ENCODE peak calls at places on chromosome 5, in seven cellular contexts. D, L, N, K, H, O and X are unnamed samples.

GRCh38 chr5:167912944-167913343 is 378.5 kb upstream of the WWC1 start:
- DNase-seq in D (no peak), L (peak; percentile 59), N (no peak), K (no peak), H (no peak), O (peak; percentile 63), X (no peak)

GRCh38 chr5:56206126-56206525 is 27.0 kb downstream of the ANKRD55 start:
- DNase-seq in D (no peak), L (peak; percentile 65), N (no peak), K (no peak), H (no peak), O (peak; percentile 59), X (no peak)

GRCh38 chr5:154311362-154311761 is 120.8 kb downstream of the GALNT10 start:
- DNase-seq in D (no peak), L (no peak), N (no peak), K (no peak), H (no peak), O (peak; percentile 69), X (no peak)

GRCh38 chr5:115497200-115497599 is 47.4 kb downstream of the FEM1C start:
- DNase-seq in D (no peak), L (no peak), N (no peak), K (no peak), H (no peak), O (no peak), X (no peak)

GRCh38 chr5:59829389-59829788 is 64.1 kb downstream of the PDE4D start:
- DNase-seq in D (no peak), L (peak; percentile 94), N (no peak), K (no peak), H (no peak), O (peak; percentile 92), X (no peak)

GRCh38 chr5:126736141-126736540 is 40.8 kb upstream of the LMNB1 start:
- DNase-seq in D (no peak), L (no peak), N (no peak), K (no peak), H (no peak), O (no peak), X (no peak)

GRCh38 chr5:134600600-134600999 is 32.0 kb downstream of the SAR1B start:
- DNase-seq in D (no peak), L (peak; percentile 89), N (no peak), K (no peak), H (no peak), O (peak; percentile 83), X (no peak)

GRCh38 chr5:146079695-146080361 is 25.5 kb downstream of the PLAC8L1 start:
- DNase-seq in D (no peak), L (peak; percentile 65), N (no peak), K (no peak), H (no peak), O (peak; percentile 31), X (no peak)

GRCh38 chr5:125717209-125717608 is 706.0 kb upstream of the GRAMD2B start:
- DNase-seq in D (no peak), L (peak; percentile 95), N (no peak), K (no peak), H (no peak), O (peak; percentile 63), X (no peak)

GRCh38 chr5:103373576-103374472 is 115.3 kb downstream of the MACIR start:
- DNase-seq in D (no peak), L (no peak), N (no peak), K (no peak), H (no peak), O (no peak), X (no peak)

GRCh38 chr5:84642795-84643194 is 258.1 kb upstream of the EDIL3 start:
- DNase-seq in D (no peak), L (peak; percentile 68), N (no peak), K (no peak), H (no peak), O (peak; percentile 50), X (no peak)